ENCODE peak calls at places on chromosomes 7 and 10, in five cellular contexts. E is GM23338, Y is adrenal gland, L is suprapubic skin, Z is left ventricle myocardium inferior. D is an unnamed sample. For H3K4me1 and H3K36me3, the result is how much of the 10 kb centered on the place peaks cover.

GRCh38 chr10:14880201-14880600 is 1.5 kb downstream of the SUV39H2 start:
- DNase-seq in L (no peak), Y (no peak), E (peak), Z (no peak), D (no peak)

GRCh38 chr7:28410628-28411578 is 1.4 kb upstream of the CREB5 start:
- DNase-seq in E (peak), Z (peak), L (peak), Y (no peak), D (peak)

GRCh38 chr10:35963685-35964084 is 321.6 kb upstream of the FZD8 start:
- DNase-seq in Y (no peak), Z (no peak), L (no peak), E (no peak), D (no peak)

GRCh38 chr7:123797673-123798526 is 47.1 kb upstream of the HYAL4 start:
- DNase-seq in Z (no peak), E (peak), L (no peak), Y (no peak), D (no peak)

GRCh38 chr10:49568235-49568634 is 29.3 kb upstream of the ERCC6 start:
- DNase-seq in Z (no peak), Y (no peak), L (no peak), E (no peak), D (no peak)

GRCh38 chr7:152076324-152076821 is 50.9 kb downstream of the GALNT11 start:
- DNase-seq in Z (no peak), E (peak), Y (peak), L (no peak), D (no peak)

GRCh38 chr7:148535227-148535626 is 55.3 kb upstream of the C7orf33 start:
- DNase-seq in L (no peak), E (no peak), Z (no peak), Y (no peak), D (no peak)

GRCh38 chr10:91418417-91418816 is 8.3 kb downstream of the HECTD2 start:
- DNase-seq in Y (no peak), E (no peak), Z (no peak), L (no peak), D (no peak)

GRCh38 chr7:2181077-2181854 is 51.5 kb downstream of the MAD1L1 start:
- DNase-seq in Y (no peak), E (no peak), Z (no peak), L (no peak), D (no peak)

GRCh38 chr10:112087953-112088352 is 95.6 kb downstream of the GPAM start:
- DNase-seq in E (no peak), L (no peak), Y (no peak), Z (no peak), D (no peak)

GRCh38 chr7:101626069-101626671 is 2.9 kb downstream of the MYL10 start:
- DNase-seq in E (no peak), Y (no peak), Z (no peak), L (no peak), D (no peak)

DNA sequence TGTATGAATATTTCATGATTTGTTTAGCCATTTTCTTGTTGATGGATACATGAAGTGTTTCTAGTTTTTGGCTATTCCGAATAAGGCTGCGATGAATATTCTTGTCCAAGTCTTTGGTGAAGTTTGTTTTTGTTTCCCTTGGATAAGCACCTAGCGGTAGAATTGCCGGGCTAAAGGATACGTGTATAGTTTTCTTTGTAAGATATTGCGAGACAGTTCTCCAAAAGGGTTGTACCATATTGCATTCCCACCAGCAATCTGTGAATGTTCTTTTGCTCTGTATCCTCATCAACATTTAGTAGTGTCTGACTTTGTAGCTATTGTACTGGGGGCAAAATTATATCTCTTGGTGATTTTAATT is 142.6 kb downstream of the DOCK1 start:
- DNase-seq in Y (no peak), Z (no peak), L (no peak), E (no peak), D (no peak)
- TF ChIP-seq CTCF in Y (no peak), Z (no peak), L (no peak), E (no peak), D (no peak)

GRCh38 chr7:139757968-139758367 is 19.8 kb downstream of the HIPK2 start:
- DNase-seq in Z (no peak), E (no peak), Y (no peak), L (no peak), D (no peak)

GRCh38 chr7:139762886-139763285 is 14.9 kb downstream of the HIPK2 start:
- DNase-seq in Y (no peak), E (no peak), L (no peak), Z (no peak), D (no peak)

GRCh38 chr7:139763330-139763729 is 14.5 kb downstream of the HIPK2 start:
- DNase-seq in L (no peak), Z (no peak), Y (no peak), E (no peak), D (no peak)

GRCh38 chr7:139753693-139754111 is 24.1 kb downstream of the HIPK2 start:
- DNase-seq in Y (no peak), L (no peak), Z (no peak), E (no peak), D (no peak)

GRCh38 chr7:139758388-139758787 is 19.4 kb downstream of the HIPK2 start:
- DNase-seq in Y (no peak), L (no peak), E (no peak), Z (no peak), D (no peak)
- H3K4me1 ChIP-seq in Y (under half), L (under half), E (under half), Z (half or more), D (under half)

GRCh38 chr7:409344-410281 is 110.0 kb downstream of the PDGFA start:
- DNase-seq in L (no peak), Z (peak), E (no peak), Y (no peak), D (peak)

GRCh38 chr7:410395-410910 is 109.2 kb downstream of the PDGFA start:
- DNase-seq in E (no peak), Z (peak), L (peak), Y (no peak), D (peak)

GRCh38 chr7:411677-412312 is 107.9 kb downstream of the PDGFA start:
- DNase-seq in Z (peak), L (peak), Y (no peak), E (no peak), D (peak)

GRCh38 chr7:407706-408539 is 111.7 kb downstream of the PDGFA start:
- DNase-seq in Y (no peak), E (no peak), Z (no peak), L (no peak), D (peak)

DNA sequence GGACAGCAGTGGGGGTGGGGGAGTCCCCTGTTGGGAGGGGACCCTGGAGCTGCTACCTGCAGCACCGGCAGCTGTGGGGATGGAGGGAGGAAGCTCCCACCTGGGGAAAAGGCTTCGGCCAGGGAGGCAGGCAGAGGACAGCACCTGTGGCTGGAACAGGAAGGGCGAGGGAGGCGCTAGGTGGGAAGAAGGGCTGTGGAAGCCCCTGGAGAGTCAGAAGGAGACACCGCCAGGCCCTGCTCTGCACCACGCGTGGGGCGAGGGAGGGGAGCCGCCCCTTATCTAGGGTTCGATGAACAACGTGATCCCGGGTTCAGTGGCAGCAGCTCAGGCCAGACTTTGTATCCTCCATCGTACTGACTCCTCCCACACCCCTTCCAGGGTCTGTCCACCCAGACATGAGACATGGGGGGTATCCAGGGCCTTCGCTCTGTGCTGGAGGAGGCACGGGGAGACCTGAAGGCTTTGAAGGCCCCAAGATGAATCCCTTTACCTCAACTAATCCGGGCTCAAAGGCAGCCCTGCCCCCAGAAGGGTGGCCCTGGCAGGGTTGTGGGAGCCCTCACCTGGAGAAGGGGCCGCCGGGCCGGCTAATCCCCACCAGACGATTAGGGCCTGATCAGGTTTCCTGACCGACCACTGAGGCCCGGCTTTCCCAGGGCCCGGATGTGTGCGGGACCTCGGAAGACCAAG is 110.8 kb downstream of the PDGFA start:
- DNase-seq in L (peak), E (no peak), Y (no peak), Z (no peak), D (peak)
- H3K36me3 ChIP-seq in L (under half), E (under half), Y (under half), Z (under half), D (under half)

GRCh38 chr10:68403701-68404100 is 3.4 kb downstream of the RUFY2 start:
- DNase-seq in E (no peak), Y (no peak), Z (no peak), L (no peak), D (no peak)

GRCh38 chr10:68406111-68406814 is 814 bp downstream of the RUFY2 start:
- DNase-seq in Y (peak), E (peak), L (no peak), Z (peak), D (no peak)

GRCh38 chr10:68408898-68409518 is 1.9 kb upstream of the RUFY2 start:
- DNase-seq in E (no peak), Z (no peak), Y (no peak), L (no peak), D (no peak)

GRCh38 chr10:68402271-68402670 is 4.8 kb downstream of the RUFY2 start:
- DNase-seq in Z (no peak), L (no peak), Y (no peak), E (no peak), D (no peak)

DNA sequence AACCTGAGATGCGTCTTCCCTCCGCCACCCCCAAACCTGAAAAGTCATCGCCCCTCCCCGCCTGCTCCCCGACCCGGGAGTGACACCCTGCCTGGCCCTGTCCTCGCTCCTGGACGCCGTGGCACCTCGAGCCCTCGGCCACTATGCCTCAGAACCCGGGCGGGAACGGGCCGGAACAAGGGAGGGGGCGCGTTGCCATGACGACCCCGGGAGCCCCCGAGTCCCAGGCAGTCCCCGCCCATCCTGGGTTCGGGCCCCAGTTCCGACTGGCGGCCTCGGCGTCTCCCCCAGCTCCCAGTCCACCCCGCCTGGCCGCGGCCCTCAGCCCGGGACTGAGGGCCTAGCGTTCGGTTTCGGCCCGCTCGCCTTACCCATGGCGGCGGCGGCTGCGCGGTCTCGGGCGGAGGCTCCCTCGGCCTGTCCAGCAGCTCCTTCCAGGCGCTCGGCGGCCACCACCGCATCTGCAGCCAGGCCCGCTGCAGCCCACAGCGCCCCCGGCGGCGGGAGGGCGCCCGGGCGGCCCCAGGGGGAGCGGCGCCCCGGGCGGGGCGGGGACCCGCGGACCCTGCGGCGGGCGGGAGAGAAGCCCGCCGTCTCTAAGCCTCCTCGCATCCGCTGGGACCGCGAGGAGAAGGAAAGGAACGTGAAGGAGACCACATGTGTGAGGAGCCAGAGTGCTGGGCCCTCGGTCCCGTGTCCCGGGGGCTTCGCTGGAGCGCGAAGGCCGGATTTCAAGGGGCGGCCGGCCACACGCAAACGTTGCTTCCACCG is at the start of gene RUFY2:
- DNase-seq in E (peak), Z (peak), Y (peak), L (peak), D (peak)
- TF ChIP-seq CTCF in E (peak), Z (peak), Y (peak), L (peak), D (peak)

GRCh38 chr10:42874713-42875387 is 92.3 kb downstream of the BMS1 start:
- DNase-seq in Y (no peak), Z (no peak), E (no peak), L (no peak), D (peak)
- H3K4me1 ChIP-seq in Y (under half), Z (under half), E (under half), L (under half), D (under half)

GRCh38 chr7:151068069-151068773 is 8.8 kb downstream of the SLC4A2 start:
- DNase-seq in E (peak), L (no peak), Z (no peak), Y (no peak), D (no peak)

GRCh38 chr7:151070573-151070960 is 10.0 kb downstream of the FASTK start:
- DNase-seq in L (no peak), Y (no peak), Z (no peak), E (no peak), D (peak)

GRCh38 chr7:151073990-151074389 is 6.6 kb downstream of the FASTK start:
- DNase-seq in Z (no peak), E (no peak), Y (no peak), L (no peak), D (peak)

GRCh38 chr7:151069841-151070572 is 10.6 kb downstream of the FASTK start:
- DNase-seq in Y (no peak), Z (no peak), L (no peak), E (no peak), D (peak)

DNA sequence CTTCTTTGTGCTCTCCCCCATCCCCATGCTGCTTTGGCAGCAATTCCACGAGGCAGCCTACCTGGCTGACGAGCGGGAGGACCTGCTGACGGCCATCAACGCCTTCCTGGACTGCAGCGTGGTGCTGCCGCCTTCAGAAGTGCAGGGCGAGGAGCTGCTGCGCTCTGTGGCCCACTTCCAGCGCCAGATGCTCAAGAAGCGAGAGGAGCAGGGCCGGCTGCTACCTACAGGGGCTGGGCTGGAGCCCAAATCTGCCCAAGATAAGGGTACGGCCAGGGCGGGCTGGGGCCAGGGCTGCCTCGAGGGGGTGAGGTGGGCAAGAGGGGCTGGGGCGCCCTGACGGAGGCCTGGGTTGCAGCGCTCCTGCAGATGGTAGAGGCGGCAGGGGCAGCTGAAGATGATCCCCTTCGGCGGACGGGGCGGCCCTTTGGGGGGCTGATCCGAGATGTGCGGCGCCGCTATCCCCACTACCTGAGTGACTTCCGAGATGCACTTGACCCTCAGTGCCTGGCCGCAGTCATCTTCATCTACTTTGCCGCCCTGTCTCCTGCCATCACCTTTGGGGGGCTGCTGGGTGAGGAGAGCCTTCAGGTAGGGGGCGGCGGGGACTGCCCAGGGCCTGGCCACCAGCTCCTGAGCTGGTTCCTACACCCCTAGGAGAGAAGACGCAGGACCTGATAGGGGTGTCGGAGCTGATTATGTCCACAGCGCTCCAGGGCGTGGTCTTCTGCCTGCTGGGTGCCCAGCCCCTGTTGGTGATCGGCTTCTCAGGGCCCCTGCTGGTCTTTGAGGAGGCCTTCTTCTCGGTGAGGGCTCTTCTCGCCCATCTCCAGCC is 9.4 kb downstream of the FASTK start:
- DNase-seq in Y (no peak), E (no peak), L (no peak), Z (no peak), D (peak)
- H3K36me3 ChIP-seq in Y (under half), E (under half), L (half or more), Z (half or more), D (half or more)